ENCODE peak calls at places on chromosomes 3 and 15, in ten cellular contexts. V is endothelial cell, M is lower leg skin, A is type B pancreatic cell, C is RWPE1, Z is tibial artery, G is IMR-90, N is cardiac muscle cell, O is MCF 10A, U is NB4. X is an unnamed sample.

GRCh38 chr3:111035896-111036295 is 35.7 kb upstream of the NECTIN3 start:
- DNase-seq in V (no peak), M (no peak), A (no peak), C (no peak), Z (no peak), G (no peak), N (no peak), O (peak), U (no peak), X (no peak)

GRCh38 chr3:42742259-42742658 is 30.8 kb downstream of the CCDC13 start:
- DNase-seq in V (peak), M (peak), A (no peak), C (no peak), Z (no peak), G (no peak), N (no peak), O (no peak), U (no peak), X (no peak)

GRCh38 chr15:39304931-39305728 is 275.7 kb upstream of the THBS1 start:
- DNase-seq in V (no peak), M (no peak), A (no peak), C (no peak), Z (no peak), G (no peak), N (no peak), O (no peak), U (no peak), X (no peak)

GRCh38 chr3:157247391-157247790 is 87.4 kb upstream of the CCNL1 start:
- DNase-seq in V (no peak), M (no peak), A (no peak), C (no peak), Z (no peak), G (no peak), N (peak), O (no peak), U (peak), X (no peak)

GRCh38 chr15:67828969-67829646 is 3.8 kb downstream of the SKOR1 start:
- DNase-seq in V (no peak), M (no peak), A (no peak), C (no peak), Z (peak), G (no peak), N (no peak), O (no peak), U (no peak), X (no peak)

GRCh38 chr3:128804017-128804816 is 75.2 kb upstream of the ACAD9 start:
- DNase-seq in V (peak), M (no peak), A (no peak), C (no peak), Z (no peak), G (peak), N (peak), O (peak), U (peak), X (no peak)

GRCh38 chr15:67184208-67184925 is 70.1 kb downstream of the AAGAB start:
- DNase-seq in V (no peak), M (peak), A (no peak), C (no peak), Z (peak), G (no peak), N (no peak), O (no peak), U (no peak), X (no peak)

GRCh38 chr3:131218196-131218595 is 163.4 kb upstream of the NUDT16 start:
- DNase-seq in V (no peak), M (no peak), A (no peak), C (no peak), Z (no peak), G (peak), N (peak), O (peak), U (no peak), X (no peak)

GRCh38 chr3:47161983-47162694 is 1.8 kb downstream of the SETD2 start:
- DNase-seq in V (no peak), M (no peak), A (no peak), C (no peak), Z (no peak), G (no peak), N (no peak), O (peak), U (peak), X (no peak)

GRCh38 chr3:66598168-66598567 is 97.3 kb upstream of the LRIG1 start:
- DNase-seq in V (no peak), M (no peak), A (no peak), C (no peak), Z (peak), G (peak), N (no peak), O (peak), U (no peak), X (no peak)

GRCh38 chr3:183764854-183765731 is 60.3 kb downstream of the MAP6D1 start:
- DNase-seq in V (no peak), M (no peak), A (no peak), C (no peak), Z (no peak), G (peak), N (peak), O (peak), U (no peak), X (peak)

GRCh38 chr3:160869825-160870224 is 113.8 kb downstream of the PPM1L start:
- DNase-seq in V (no peak), M (peak), A (no peak), C (peak), Z (peak), G (no peak), N (peak), O (peak), U (no peak), X (no peak)

GRCh38 chr3:36843065-36844051 is 79.0 kb upstream of the DCLK3 start:
- DNase-seq in V (peak), M (no peak), A (no peak), C (peak), Z (no peak), G (peak), N (peak), O (peak), U (peak), X (peak)

GRCh38 chr15:73367624-73368300 is 996 bp downstream of the HCN4 start:
- DNase-seq in V (peak), M (no peak), A (no peak), C (no peak), Z (no peak), G (no peak), N (no peak), O (no peak), U (no peak), X (peak)

GRCh38 chr15:47326506-47326905 is 390.8 kb upstream of the SEMA6D start:
- DNase-seq in V (no peak), M (no peak), A (no peak), C (no peak), Z (no peak), G (no peak), N (no peak), O (no peak), U (no peak), X (no peak)

GRCh38 chr15:32873292-32874114 is 155.7 kb downstream of the GREM1 start:
- DNase-seq in V (no peak), M (no peak), A (no peak), C (no peak), Z (no peak), G (peak), N (no peak), O (peak), U (no peak), X (no peak)

GRCh38 chr15:25089577-25089976 is 134.8 kb downstream of the SNRPN start:
- DNase-seq in V (no peak), M (peak), A (peak), C (no peak), Z (peak), G (no peak), N (no peak), O (no peak), U (no peak), X (no peak)

GRCh38 chr15:49688135-49688790 is 67.4 kb downstream of the DTWD1 start:
- DNase-seq in V (no peak), M (no peak), A (no peak), C (no peak), Z (no peak), G (peak), N (peak), O (no peak), U (no peak), X (no peak)

GRCh38 chr15:91561371-91562100 is 292.0 kb upstream of the SLCO3A1 start:
- DNase-seq in V (no peak), M (no peak), A (no peak), C (peak), Z (no peak), G (peak), N (peak), O (peak), U (no peak), X (peak)

GRCh38 chr3:172560026-172560425 is 36.8 kb upstream of the TNFSF10 start:
- DNase-seq in V (no peak), M (no peak), A (no peak), C (peak), Z (no peak), G (peak), N (no peak), O (peak), U (no peak), X (peak)

GRCh38 chr15:71050461-71050860 is 64.8 kb upstream of the THSD4 start:
- DNase-seq in V (no peak), M (no peak), A (no peak), C (no peak), Z (no peak), G (no peak), N (no peak), O (no peak), U (no peak), X (no peak)

GRCh38 chr15:88982304-88982945 is 69.2 kb upstream of the MFGE8 start:
- DNase-seq in V (no peak), M (peak), A (no peak), C (no peak), Z (peak), G (peak), N (peak), O (peak), U (no peak), X (no peak)

GRCh38 chr3:20230954-20231353 is 44.9 kb upstream of the SGO1 start:
- DNase-seq in V (no peak), M (no peak), A (no peak), C (no peak), Z (no peak), G (no peak), N (no peak), O (no peak), U (no peak), X (no peak)

GRCh38 chr3:20222274-20222673 is 36.3 kb upstream of the SGO1 start:
- DNase-seq in V (no peak), M (no peak), A (no peak), C (no peak), Z (no peak), G (no peak), N (no peak), O (no peak), U (no peak), X (no peak)

DNA sequence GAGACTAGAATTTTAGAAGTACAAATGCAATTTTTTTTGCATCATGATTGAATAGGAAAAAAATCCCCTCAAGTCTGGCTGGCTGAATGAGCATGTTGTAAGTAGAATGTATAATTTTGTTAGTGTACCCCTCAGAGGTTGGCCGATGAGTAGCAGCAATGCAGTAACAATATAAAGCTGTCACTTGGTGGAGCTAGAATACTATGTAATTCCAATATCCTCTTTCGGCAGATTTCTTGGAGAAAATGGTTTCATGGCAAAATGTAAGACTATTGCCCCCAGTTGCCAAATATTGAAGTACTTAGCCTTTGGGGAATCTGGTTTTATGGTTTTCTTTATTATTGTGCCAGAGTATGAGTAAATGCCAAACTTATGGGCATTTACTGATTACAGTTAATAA is 39.8 kb upstream of the SGO1 start:
- DNase-seq in V (no peak), M (no peak), A (no peak), C (peak), Z (no peak), G (peak), N (peak), O (peak), U (peak), X (peak)
- TF ChIP-seq CTCF in V (peak), M (no peak), A (peak), C (peak), Z (peak), G (peak), N (peak), O (peak), U (peak), X (no peak)

DNA sequence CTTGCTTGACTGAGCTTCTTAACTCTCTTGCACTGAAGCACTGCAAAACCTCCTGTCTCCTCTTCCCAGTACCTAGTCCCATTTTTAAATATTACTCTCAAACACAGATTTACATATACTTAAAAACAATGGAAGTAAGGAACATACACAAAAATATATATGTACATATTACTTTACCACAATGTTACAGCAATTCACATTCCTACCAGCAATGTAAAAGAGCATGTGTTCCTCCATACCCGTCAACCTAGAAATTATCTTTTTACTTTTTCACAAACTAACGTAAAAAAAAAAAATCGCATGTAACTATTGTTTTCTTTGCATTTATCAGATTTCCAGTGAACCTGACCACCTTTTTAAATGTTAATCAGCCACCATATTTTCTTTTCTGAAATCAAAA is 60.4 kb downstream of the RYK start:
- DNase-seq in V (no peak), M (no peak), A (no peak), C (no peak), Z (no peak), G (no peak), N (no peak), O (no peak), U (no peak), X (no peak)
- TF ChIP-seq CTCF in V (no peak), M (no peak), A (peak), C (no peak), Z (no peak), G (no peak), N (no peak), O (no peak), U (no peak), X (no peak)

GRCh38 chr15:45762726-45763125 is 127.9 kb downstream of the SQOR start:
- DNase-seq in V (no peak), M (no peak), A (no peak), C (no peak), Z (no peak), G (no peak), N (no peak), O (no peak), U (no peak), X (no peak)
- TF ChIP-seq CTCF in V (no peak), M (no peak), A (no peak), C (no peak), Z (no peak), G (no peak), N (no peak), O (no peak), U (no peak), X (no peak)

GRCh38 chr15:60390231-60390630 is 7.6 kb downstream of the ANXA2 start:
- DNase-seq in V (no peak), M (peak), A (no peak), C (no peak), Z (no peak), G (no peak), N (no peak), O (peak), U (no peak), X (no peak)

GRCh38 chr15:60389261-60390077 is 8.3 kb downstream of the ANXA2 start:
- DNase-seq in V (no peak), M (no peak), A (no peak), C (no peak), Z (no peak), G (no peak), N (no peak), O (peak), U (no peak), X (no peak)

GRCh38 chr15:60391722-60392340 is 6.0 kb downstream of the ANXA2 start:
- DNase-seq in V (no peak), M (no peak), A (no peak), C (no peak), Z (no peak), G (no peak), N (no peak), O (peak), U (no peak), X (no peak)

GRCh38 chr15:60392601-60392985 is 5.2 kb downstream of the ANXA2 start:
- DNase-seq in V (no peak), M (peak), A (no peak), C (peak), Z (no peak), G (peak), N (peak), O (peak), U (no peak), X (peak)

GRCh38 chr15:60390931-60391501 is 6.8 kb downstream of the ANXA2 start:
- DNase-seq in V (no peak), M (peak), A (no peak), C (peak), Z (peak), G (peak), N (peak), O (peak), U (peak), X (peak)
- TF ChIP-seq CTCF in V (no peak), M (no peak), A (no peak), C (no peak), Z (no peak), G (peak), N (no peak), O (no peak), U (no peak), X (no peak)

GRCh38 chr15:33968224-33968623 is at the start of gene CHRM5:
- DNase-seq in V (no peak), M (no peak), A (no peak), C (no peak), Z (no peak), G (no peak), N (no peak), O (no peak), U (no peak), X (no peak)
- TF ChIP-seq CTCF in V (no peak), M (no peak), A (no peak), C (no peak), Z (no peak), G (no peak), N (no peak), O (no peak), U (no peak), X (no peak)

GRCh38 chr3:10192953-10193691 is 28.4 kb downstream of the IRAK2 start:
- DNase-seq in V (peak), M (no peak), A (no peak), C (peak), Z (peak), G (peak), N (peak), O (peak), U (peak), X (no peak)
- TF ChIP-seq CTCF in V (peak), M (no peak), A (peak), C (no peak), Z (peak), G (peak), N (peak), O (peak), U (peak), X (no peak)

GRCh38 chr3:53377794-53378193 is 30.5 kb upstream of the DCP1A start:
- DNase-seq in V (no peak), M (no peak), A (no peak), C (no peak), Z (no peak), G (no peak), N (no peak), O (no peak), U (peak), X (no peak)

GRCh38 chr3:53379898-53380297 is 32.6 kb upstream of the DCP1A start:
- DNase-seq in V (no peak), M (no peak), A (no peak), C (no peak), Z (no peak), G (no peak), N (no peak), O (no peak), U (no peak), X (no peak)

DNA sequence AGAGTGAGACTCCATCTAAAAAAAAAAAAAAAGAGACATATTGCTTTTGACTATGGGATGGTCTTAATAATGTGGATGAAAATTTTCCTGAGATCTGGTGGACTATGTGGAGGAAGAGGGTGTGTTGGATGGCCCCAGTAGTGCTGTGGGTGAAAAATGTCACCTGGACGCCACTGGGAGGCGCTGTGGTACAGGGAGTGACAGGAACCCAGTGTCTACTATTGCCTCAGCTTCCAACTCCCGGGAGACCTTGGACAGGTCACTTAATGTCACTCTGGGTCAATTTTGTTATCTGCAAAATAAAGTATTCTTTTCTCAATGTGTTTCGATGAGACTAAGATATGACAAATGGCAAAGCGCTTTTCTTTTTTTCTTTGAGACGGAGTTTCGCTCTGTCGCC is 27.7 kb upstream of the DCP1A start:
- DNase-seq in V (peak), M (peak), A (no peak), C (peak), Z (no peak), G (peak), N (peak), O (peak), U (peak), X (peak)
- TF ChIP-seq CTCF in V (peak), M (no peak), A (peak), C (peak), Z (peak), G (peak), N (peak), O (peak), U (peak), X (peak)

GRCh38 chr3:12601072-12601471 is 44.2 kb downstream of the MKRN2 start:
- DNase-seq in V (no peak), M (no peak), A (no peak), C (no peak), Z (no peak), G (no peak), N (peak), O (no peak), U (no peak), X (no peak)
- TF ChIP-seq CTCF in V (no peak), M (no peak), A (peak), C (no peak), Z (peak), G (peak), N (peak), O (no peak), U (no peak), X (no peak)

GRCh38 chr15:83444936-83445335 is 2.2 kb upstream of the SH3GL3 start:
- DNase-seq in V (no peak), M (no peak), A (no peak), C (no peak), Z (no peak), G (no peak), N (no peak), O (no peak), U (no peak), X (no peak)

GRCh38 chr15:83445653-83446052 is 1.5 kb upstream of the SH3GL3 start:
- DNase-seq in V (no peak), M (no peak), A (no peak), C (no peak), Z (no peak), G (no peak), N (no peak), O (no peak), U (peak), X (no peak)

GRCh38 chr15:83446417-83446816 is 724 bp upstream of the SH3GL3 start:
- DNase-seq in V (no peak), M (no peak), A (no peak), C (no peak), Z (no peak), G (no peak), N (no peak), O (no peak), U (no peak), X (no peak)

GRCh38 chr15:83449250-83449671 is 2.1 kb downstream of the SH3GL3 start:
- DNase-seq in V (no peak), M (no peak), A (no peak), C (no peak), Z (no peak), G (no peak), N (no peak), O (no peak), U (no peak), X (no peak)

DNA sequence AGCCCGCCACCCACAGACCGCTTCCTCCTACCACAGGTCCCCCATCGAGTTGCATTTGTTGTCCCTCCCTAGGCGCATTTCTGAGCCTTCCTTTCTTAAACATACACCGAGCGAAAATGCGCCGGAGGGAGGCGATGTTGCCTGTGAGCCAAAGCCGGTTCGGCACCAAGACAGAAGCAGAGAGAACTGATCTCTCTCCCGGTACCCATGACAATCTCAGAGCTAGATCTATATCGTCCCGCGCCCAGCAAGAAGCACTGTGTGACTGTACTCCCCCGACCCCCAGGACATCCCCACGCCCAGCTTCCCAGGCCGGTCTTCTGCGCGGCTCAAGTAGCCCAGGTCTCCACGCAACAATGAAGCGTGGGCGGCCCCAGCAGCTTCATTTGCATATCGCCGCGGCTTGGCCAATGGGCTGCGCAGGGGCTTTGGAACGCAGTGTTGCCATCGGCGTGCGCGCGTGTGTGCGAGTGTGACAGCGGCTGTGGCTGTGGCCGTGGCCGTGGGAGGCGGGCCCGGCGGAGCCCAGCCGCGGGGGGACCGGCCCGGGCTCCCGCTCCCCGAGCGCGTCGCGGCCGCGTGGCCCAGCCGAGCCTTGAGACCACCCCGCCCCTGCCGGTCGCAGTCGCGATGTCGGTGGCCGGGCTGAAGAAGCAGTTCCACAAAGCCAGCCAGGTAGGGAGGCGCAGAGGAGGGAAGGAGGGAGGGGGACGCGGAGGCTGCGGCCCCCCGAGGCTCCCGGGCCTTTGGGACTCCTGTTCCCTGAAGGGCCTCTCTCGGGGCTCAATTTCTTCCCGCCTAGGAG is at the start of gene SH3GL3:
- DNase-seq in V (peak), M (peak), A (peak), C (peak), Z (peak), G (peak), N (peak), O (peak), U (no peak), X (peak)
- TF ChIP-seq CTCF in V (no peak), M (no peak), A (peak), C (peak), Z (no peak), G (peak), N (peak), O (peak), U (no peak), X (no peak)

X was measured in Calu3.